ENCODE peak calls at places on chromosomes 11 and 22, in six cellular contexts. M is psoas muscle; S is prostate gland; N is H4; K is substantia nigra; V is stimulated activated naive CD8-positive, alpha-beta T cell treated with anti-CD3 and anti-CD28 coated beads, Interleukin-15, amount 100 ng/mL, for 72 hours. E is an unnamed sample.

GRCh38 chr22:23622634-23623033 is 9.5 kb downstream of the DRICH1 start:
- DNase-seq in N (no peak), S (no peak), K (no peak), V (no peak), M (no peak), E (no peak)

GRCh38 chr11:131914299-131914902 is 544.0 kb downstream of the NTM start:
- DNase-seq in M (no peak), S (no peak), N (no peak), K (no peak), V (no peak), E (no peak)

GRCh38 chr11:77009533-77010160 is 24.6 kb upstream of the B3GNT6 start:
- DNase-seq in M (no peak), S (no peak), K (no peak), N (no peak), V (no peak), E (no peak)

GRCh38 chr11:68735626-68736025 is 15.7 kb downstream of the TESMIN start:
- DNase-seq in V (no peak), S (no peak), M (no peak), N (no peak), K (no peak), E (no peak)

GRCh38 chr11:78573271-78574035 is 1.2 kb downstream of the NARS2 start:
- DNase-seq in S (no peak), N (no peak), K (no peak), M (no peak), V (no peak), E (no peak)

GRCh38 chr11:34970480-34970879 is 54.1 kb downstream of the PDHX start:
- DNase-seq in V (no peak), S (no peak), N (no peak), K (no peak), M (no peak), E (no peak)

GRCh38 chr11:80779907-80780615 is 1339.2 kb upstream of the TENM4 start:
- DNase-seq in M (no peak), V (no peak), N (no peak), K (no peak), S (peak), E (no peak)

GRCh38 chr11:80993561-80993960 is 1552.7 kb upstream of the TENM4 start:
- DNase-seq in S (no peak), N (no peak), M (no peak), V (no peak), K (no peak), E (no peak)

GRCh38 chr11:75954039-75954438 is 139.0 kb downstream of the UVRAG start:
- DNase-seq in M (no peak), S (no peak), K (no peak), N (no peak), V (no peak), E (no peak)

GRCh38 chr11:62324738-62325556 is 12.3 kb upstream of the ASRGL1 start:
- DNase-seq in K (no peak), M (no peak), N (peak), V (peak), S (no peak), E (no peak)

GRCh38 chr22:35596821-35597220 is 20.3 kb downstream of the MB start:
- DNase-seq in N (no peak), K (no peak), S (no peak), M (peak), V (no peak), E (peak)

GRCh38 chr11:105137286-105137685 is 2.3 kb downstream of the CARD18 start:
- DNase-seq in N (no peak), M (no peak), K (no peak), V (no peak), S (no peak), E (no peak)

GRCh38 chr11:21511835-21512440 is 680.9 kb upstream of the ANO5 start:
- DNase-seq in V (peak), S (peak), N (peak), M (peak), K (no peak), E (no peak)

GRCh38 chr11:130037058-130037457 is 32.6 kb upstream of the APLP2 start:
- DNase-seq in M (no peak), K (no peak), V (no peak), N (peak), S (no peak), E (no peak)

GRCh38 chr11:98549571-98549970 is 471.2 kb upstream of the CNTN5 start:
- DNase-seq in N (no peak), K (no peak), M (no peak), V (no peak), S (no peak), E (no peak)